ENCODE peak calls at places on chromosomes 11 and 22, in eight cellular contexts. V, D, S, P, I, F, K and A are unnamed samples.

GRCh38 chr11:120608760-120609211 is 97.2 kb downstream of the GRIK4 start:
- DNase-seq in V (peak; percentile 15), D (no peak), S (no peak), P (peak; percentile 36), I (no peak), F (no peak), K (no peak), A (no peak)

GRCh38 chr11:131370090-131370751 is at the start of gene NTM:
- DNase-seq in V (peak; percentile 71), D (peak; percentile 27), S (peak; percentile 7), P (peak; percentile 52), I (peak; percentile 68), F (no peak), K (no peak), A (peak; percentile 39)

GRCh38 chr11:128928400-128928799 is 14.3 kb downstream of the TP53AIP1 start:
- DNase-seq in V (no peak), D (no peak), S (peak; percentile 24), P (no peak), I (no peak), F (no peak), K (no peak), A (no peak)

GRCh38 chr11:32312865-32313403 is 122.4 kb downstream of the WT1 start:
- DNase-seq in V (peak; percentile 25), D (no peak), S (peak; percentile 52), P (peak; percentile 55), I (no peak), F (peak; percentile 57), K (no peak), A (no peak)

GRCh38 chr11:118659956-118660645 is 19.3 kb downstream of the TREH start:
- DNase-seq in V (no peak), D (no peak), S (no peak), P (no peak), I (no peak), F (no peak), K (no peak), A (no peak)

GRCh38 chr11:109554951-109555350 is 133.0 kb downstream of the C11orf87 start:
- DNase-seq in V (no peak), D (no peak), S (no peak), P (no peak), I (no peak), F (no peak), K (no peak), A (no peak)

GRCh38 chr22:48106215-48106614 is 1343.8 kb downstream of the TBC1D22A start:
- DNase-seq in V (no peak), D (no peak), S (no peak), P (no peak), I (no peak), F (no peak), K (no peak), A (no peak)

GRCh38 chr22:42621505-42622002 is 6.9 kb upstream of the POLDIP3 start:
- DNase-seq in V (peak; percentile 76), D (peak; percentile 67), S (peak; percentile 61), P (peak; percentile 93), I (peak; percentile 90), F (peak; percentile 37), K (no peak), A (peak; percentile 22)

GRCh38 chr22:41573677-41574264 is 13.0 kb downstream of the CSDC2 start:
- DNase-seq in V (no peak), D (no peak), S (no peak), P (no peak), I (no peak), F (no peak), K (no peak), A (no peak)

GRCh38 chr11:117605331-117605730 is 191.7 kb downstream of the DSCAML1 start:
- DNase-seq in V (no peak), D (no peak), S (no peak), P (no peak), I (no peak), F (no peak), K (no peak), A (peak; percentile 26)

GRCh38 chr11:123082977-123083376 is 21.0 kb upstream of the HSPA8 start:
- DNase-seq in V (no peak), D (no peak), S (no peak), P (no peak), I (no peak), F (no peak), K (no peak), A (no peak)

GRCh38 chr22:45649809-45650208 is 21.8 kb upstream of the ATXN10 start:
- DNase-seq in V (no peak), D (no peak), S (no peak), P (no peak), I (no peak), F (no peak), K (no peak), A (no peak)

GRCh38 chr11:87038235-87038960 is 664 bp downstream of the TMEM135 start:
- DNase-seq in V (no peak), D (no peak), S (no peak), P (no peak), I (no peak), F (no peak), K (no peak), A (no peak)

GRCh38 chr11:23425379-23425778 is 565.1 kb upstream of the CCDC179 start:
- DNase-seq in V (no peak), D (no peak), S (peak; percentile 12), P (no peak), I (no peak), F (no peak), K (no peak), A (no peak)

GRCh38 chr11:64855596-64856304 is 11.3 kb upstream of the CDC42BPG start:
- DNase-seq in V (no peak), D (no peak), S (no peak), P (no peak), I (no peak), F (no peak), K (no peak), A (no peak)

GRCh38 chr11:90286640-90287039 is 63.8 kb upstream of the CHORDC1 start:
- DNase-seq in V (no peak), D (no peak), S (no peak), P (no peak), I (no peak), F (no peak), K (no peak), A (no peak)

GRCh38 chr11:69832561-69833413 is 13.6 kb upstream of the FGF3 start:
- DNase-seq in V (no peak), D (no peak), S (no peak), P (peak; percentile 71), I (peak; percentile 8), F (no peak), K (no peak), A (no peak)

DNA sequence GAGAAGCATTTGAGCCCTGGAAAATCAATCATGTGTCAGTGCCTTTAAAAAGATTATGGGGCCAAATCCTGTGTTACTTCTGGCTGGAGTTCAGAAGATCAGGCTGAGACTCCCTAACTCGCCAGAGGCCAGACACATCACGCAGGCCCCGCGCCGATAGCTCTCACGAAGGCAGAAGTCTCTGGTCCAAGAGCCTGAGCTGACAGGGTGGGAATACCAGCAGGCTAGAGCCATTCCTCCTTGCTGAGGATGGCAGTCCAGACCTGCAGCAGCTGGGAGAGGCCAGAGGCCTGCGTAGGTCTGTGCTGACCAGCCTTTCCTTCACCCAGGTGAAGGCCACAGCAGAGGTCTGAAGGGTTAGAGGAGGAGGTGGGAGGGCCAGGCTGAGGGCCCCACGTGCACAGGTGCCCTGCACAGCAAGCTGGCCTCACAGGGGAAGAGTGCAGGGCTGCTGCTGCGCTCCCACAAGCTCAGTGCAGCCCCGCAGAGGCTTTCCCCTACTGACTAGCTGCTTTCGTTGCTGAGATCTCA is 52.9 kb downstream of the ST14 start:
- DNase-seq in V (peak; percentile 7), D (no peak), S (no peak), P (no peak), I (no peak), F (no peak), K (no peak), A (no peak)
- H3K27ac ChIP-seq in V (no peak overlapping the region), D (no peak overlapping the region), S (no peak overlapping the region), P (no peak overlapping the region), I (no peak overlapping the region), F (no peak overlapping the region), K (no peak overlapping the region), A (no peak overlapping the region)

GRCh38 chr22:37273126-37273845 is 9.0 kb upstream of the CYTH4 start:
- DNase-seq in V (no peak), D (no peak), S (peak; percentile 79), P (no peak), I (no peak), F (peak; percentile 74), K (no peak), A (no peak)
- H3K27ac ChIP-seq in V (no peak overlapping the region), D (no peak overlapping the region), S (peak overlapping the region; percentile 64), P (no peak overlapping the region), I (no peak overlapping the region), F (peak overlapping the region; percentile 66), K (no peak overlapping the region), A (no peak overlapping the region)

GRCh38 chr11:763073-763463 is 14.2 kb downstream of the GATD1 start:
- DNase-seq in V (peak; percentile 52), D (no peak), S (no peak), P (no peak), I (no peak), F (no peak), K (no peak), A (no peak)
- H3K27ac ChIP-seq in V (no peak overlapping the region), D (no peak overlapping the region), S (no peak overlapping the region), P (no peak overlapping the region), I (peak overlapping the region; percentile 30), F (peak overlapping the region; percentile 50), K (peak overlapping the region; percentile 78), A (no peak overlapping the region)

GRCh38 chr11:16789560-16790483 is 51.4 kb downstream of the C11orf58 start:
- DNase-seq in V (no peak), D (no peak), S (no peak), P (no peak), I (no peak), F (no peak), K (no peak), A (no peak)

GRCh38 chr11:16792426-16792825 is 54.0 kb downstream of the C11orf58 start:
- DNase-seq in V (no peak), D (no peak), S (no peak), P (no peak), I (no peak), F (no peak), K (no peak), A (no peak)

GRCh38 chr11:16791494-16791961 is 53.1 kb downstream of the C11orf58 start:
- DNase-seq in V (no peak), D (no peak), S (peak; percentile 95), P (no peak), I (no peak), F (peak; percentile 96), K (no peak), A (no peak)

GRCh38 chr11:16789061-16789415 is 50.6 kb downstream of the C11orf58 start:
- DNase-seq in V (no peak), D (no peak), S (no peak), P (no peak), I (no peak), F (no peak), K (no peak), A (no peak)

GRCh38 chr11:16790484-16791240 is 52.2 kb downstream of the C11orf58 start:
- DNase-seq in V (no peak), D (no peak), S (no peak), P (no peak), I (no peak), F (no peak), K (no peak), A (no peak)
- H3K27ac ChIP-seq in V (no peak overlapping the region), D (no peak overlapping the region), S (peak overlapping the region; percentile 10), P (no peak overlapping the region), I (no peak overlapping the region), F (peak overlapping the region; percentile 95), K (peak overlapping the region; percentile 16), A (no peak overlapping the region)